ENCODE peak calls at places on chromosomes 16 and 17, in six cellular contexts. T is IMR-90, Z is GM12865, S is A549, A is chondrocyte, H is mesothelial cell of epicardium. U is an unnamed sample.

GRCh38 chr16:53541326-53541725 is 38.3 kb upstream of the AKTIP start:
- DNase-seq in T (peak), Z (no peak), S (no peak), A (no peak), H (no peak), U (no peak)

GRCh38 chr16:89360760-89361435 is 129.5 kb downstream of the ANKRD11 start:
- DNase-seq in T (no peak), Z (peak), S (no peak), A (no peak), H (no peak), U (no peak)

GRCh38 chr16:29844575-29845331 is 18.3 kb downstream of the CDIPT start:
- DNase-seq in T (no peak), Z (no peak), S (no peak), A (no peak), H (no peak), U (no peak)

GRCh38 chr17:81734405-81735055 is 22.4 kb downstream of the SLC25A10 start:
- DNase-seq in T (no peak), Z (no peak), S (no peak), A (no peak), H (no peak), U (peak)

GRCh38 chr17:50169121-50169764 is 3.4 kb downstream of the SGCA start:
- DNase-seq in T (peak), Z (peak), S (peak), A (no peak), H (peak), U (no peak)

GRCh38 chr17:48351916-48352332 is 78.1 kb downstream of the SKAP1 start:
- DNase-seq in T (peak), Z (peak), S (peak), A (no peak), H (no peak), U (no peak)

GRCh38 chr16:12062343-12063003 is 85.9 kb downstream of the SNX29 start:
- DNase-seq in T (peak), Z (no peak), S (no peak), A (no peak), H (no peak), U (no peak)

GRCh38 chr16:68081796-68082567 is 3.2 kb upstream of the NFATC3 start:
- DNase-seq in T (no peak), Z (no peak), S (no peak), A (no peak), H (no peak), U (no peak)

GRCh38 chr16:17275076-17275732 is 195.6 kb downstream of the XYLT1 start:
- DNase-seq in T (no peak), Z (peak), S (peak), A (no peak), H (no peak), U (no peak)

GRCh38 chr17:40419559-40420331 is 2.0 kb upstream of the TOP2A start:
- DNase-seq in T (no peak), Z (no peak), S (no peak), A (no peak), H (peak), U (peak)

GRCh38 chr16:58022601-58023371 is 2.8 kb upstream of the MMP15 start:
- DNase-seq in T (peak), Z (no peak), S (no peak), A (peak), H (no peak), U (no peak)

GRCh38 chr17:45091778-45092425 is 30.8 kb downstream of the NMT1 start:
- DNase-seq in T (peak), Z (no peak), S (peak), A (no peak), H (no peak), U (no peak)

GRCh38 chr17:77476498-77476897 is 335.7 kb downstream of the SEC14L1 start:
- DNase-seq in T (no peak), Z (no peak), S (no peak), A (no peak), H (no peak), U (no peak)

GRCh38 chr17:58344791-58345157 is 7.2 kb downstream of the SUPT4H1 start:
- DNase-seq in T (no peak), Z (peak), S (no peak), A (no peak), H (no peak), U (no peak)
- TF ChIP-seq CTCF in T (no peak), Z (peak), S (no peak), A (no peak), H (no peak), U (no peak)

DNA sequence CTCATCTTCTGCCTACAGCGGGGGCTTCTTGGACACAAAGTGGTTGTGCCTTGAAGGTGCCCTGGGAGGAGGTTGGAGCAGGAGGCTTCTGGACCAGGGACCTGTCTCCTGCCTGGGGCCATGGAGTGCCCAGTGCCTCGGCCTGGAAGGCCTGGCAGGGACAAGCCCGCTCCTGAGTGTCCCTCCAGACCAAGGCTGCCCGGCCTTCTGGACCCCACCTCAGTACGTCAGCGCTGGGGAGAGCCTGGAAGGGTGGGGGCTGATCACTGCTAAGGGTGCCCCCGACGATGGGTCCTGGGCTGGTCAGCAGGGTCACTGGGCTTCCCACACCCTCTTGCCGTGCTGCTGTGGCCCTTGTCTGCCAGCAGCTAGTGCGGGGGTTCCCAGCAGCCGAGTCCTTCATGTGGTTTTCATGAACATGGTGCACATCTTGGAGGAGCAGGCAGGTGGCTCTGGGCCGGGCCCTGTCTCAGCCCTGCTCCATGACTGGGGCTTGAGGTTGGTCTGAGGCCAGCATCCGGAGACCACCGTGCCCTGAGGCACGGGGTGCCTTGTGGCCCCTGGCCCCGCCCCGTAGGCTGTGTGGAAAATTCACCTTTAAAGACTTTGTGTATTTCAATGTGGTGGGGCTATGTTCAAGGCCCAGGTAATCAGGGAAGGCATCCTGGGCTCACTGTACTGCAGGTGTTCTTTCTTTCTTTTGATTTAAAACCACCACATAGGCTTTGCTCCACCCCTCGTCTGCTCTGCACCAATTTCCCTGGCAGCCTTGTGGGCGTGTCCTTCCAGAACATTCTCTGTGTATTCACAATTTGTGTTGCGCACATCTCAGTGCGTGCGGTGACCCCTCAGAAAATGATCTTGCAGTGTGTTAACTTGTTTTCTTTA is 22.4 kb downstream of the MGRN1 start:
- DNase-seq in T (no peak), Z (no peak), S (no peak), A (no peak), H (no peak), U (no peak)
- TF ChIP-seq CTCF in T (no peak), Z (no peak), S (no peak), A (no peak), H (no peak), U (no peak)

GRCh38 chr17:60599620-60600489 is at the start of gene PPM1D:
- DNase-seq in T (peak), Z (peak), S (peak), A (peak), H (peak), U (peak)
- TF ChIP-seq CTCF in T (no peak), Z (no peak), S (no peak), A (no peak), H (no peak), U (peak)

GRCh38 chr17:76452646-76453430 is at the start of gene UBE2O:
- DNase-seq in T (peak), Z (peak), S (peak), A (peak), H (peak), U (peak)
- TF ChIP-seq CTCF in T (peak), Z (peak), S (peak), A (peak), H (peak), U (peak)

DNA sequence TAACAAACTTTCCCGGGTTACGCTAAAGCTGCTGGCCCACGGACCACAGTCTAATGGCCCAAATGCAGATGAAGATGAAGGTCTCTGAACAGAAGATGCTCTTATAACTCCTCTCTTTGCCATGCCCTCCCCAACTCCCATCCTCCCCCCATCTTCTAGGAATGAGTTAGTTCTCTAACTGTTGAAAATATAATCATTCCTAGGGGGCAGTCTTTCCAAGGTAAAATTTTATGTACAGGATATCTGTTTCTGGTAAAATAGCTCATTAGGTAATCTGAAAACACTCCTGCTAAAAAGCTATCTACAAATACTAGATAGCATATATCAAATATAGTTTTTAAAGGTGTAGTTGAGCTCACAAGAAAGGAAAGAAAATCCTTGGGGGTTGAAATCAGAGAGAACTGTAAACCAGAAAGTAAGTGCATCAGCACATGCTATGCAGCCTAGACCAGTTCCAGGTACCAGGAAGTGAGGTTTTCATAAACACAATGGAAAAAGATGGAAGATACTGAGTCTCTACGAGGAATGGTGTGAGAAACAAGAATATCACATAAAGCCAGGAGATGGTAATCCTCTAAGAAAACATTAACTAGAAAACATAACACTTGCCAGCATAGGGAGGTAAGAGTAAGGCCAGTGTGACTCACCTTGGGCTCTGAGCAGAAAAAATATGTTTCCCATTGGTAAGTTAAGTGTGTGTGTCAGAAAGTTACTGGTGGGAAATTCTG is 38.1 kb downstream of the CMC2 start:
- DNase-seq in T (peak), Z (no peak), S (peak), A (no peak), H (no peak), U (no peak)
- TF ChIP-seq CTCF in T (no peak), Z (no peak), S (no peak), A (no peak), H (no peak), U (no peak)

GRCh38 chr16:19419691-19420060 is 2.0 kb downstream of the TMC5 start:
- DNase-seq in T (peak), Z (no peak), S (peak), A (no peak), H (no peak), U (no peak)

GRCh38 chr16:19415461-19415860 is 2.2 kb upstream of the TMC5 start:
- DNase-seq in T (no peak), Z (no peak), S (no peak), A (no peak), H (no peak), U (no peak)

GRCh38 chr16:19417640-19418039 is at the start of gene TMC5:
- DNase-seq in T (no peak), Z (no peak), S (no peak), A (no peak), H (no peak), U (no peak)

GRCh38 chr16:19418200-19418599 is 517 bp downstream of the TMC5 start:
- DNase-seq in T (no peak), Z (no peak), S (no peak), A (no peak), H (no peak), U (no peak)

DNA sequence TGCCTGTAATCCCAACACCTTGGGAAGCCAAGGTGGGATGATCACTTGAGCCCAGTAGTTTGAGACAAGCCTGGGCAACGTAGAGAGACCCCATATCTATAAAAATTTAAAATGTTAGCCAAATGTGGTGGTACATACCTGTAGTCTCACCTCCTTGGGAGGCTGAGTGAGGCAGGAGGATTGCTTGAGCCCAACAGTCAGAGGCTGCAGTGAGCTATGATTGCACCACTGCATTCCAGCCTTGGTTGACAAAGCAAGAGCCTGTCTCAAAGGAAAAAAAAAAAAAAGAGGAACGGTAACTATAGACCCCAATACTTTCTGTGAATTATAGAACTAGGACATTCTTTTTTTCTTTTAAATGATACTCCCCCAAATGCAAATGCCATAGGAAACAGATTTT is 1.8 kb upstream of the TMC5 start:
- DNase-seq in T (no peak), Z (no peak), S (no peak), A (no peak), H (no peak), U (no peak)
- TF ChIP-seq CTCF in T (no peak), Z (no peak), S (no peak), A (no peak), H (no peak), U (no peak)

GRCh38 chr17:11296994-11297393 is 56.0 kb downstream of the SHISA6 start:
- DNase-seq in T (no peak), Z (peak), S (peak), A (no peak), H (no peak), U (no peak)
- TF ChIP-seq CTCF in T (no peak), Z (peak), S (peak), A (peak), H (no peak), U (peak)